ENCODE peak calls at places on chromosomes 13 and 19, in ten cellular contexts. O is PC-3; N is lung; A is CD4-positive, alpha-beta memory T cell; U is cardiac fibroblast; P is CD8-positive, alpha-beta T cell; Y is IMR-90; J is pancreas; K is AG09309; V is retinal pigment epithelial cell. F is an unnamed sample.

GRCh38 chr19:15466851-15467733 is 2.7 kb upstream of the RASAL3 start:
- DNase-seq in K (no peak), A (peak; percentile 65), U (peak; percentile 88), N (no peak), P (peak; percentile 68), J (no peak), V (no peak), Y (peak; percentile 43), O (peak; percentile 89), F (no peak)

GRCh38 chr19:13060233-13060963 is 42.3 kb downstream of the LYL1 start:
- DNase-seq in U (no peak), K (no peak), A (no peak), O (no peak), N (no peak), Y (no peak), V (no peak), J (peak; percentile 43), P (no peak), F (no peak)

GRCh38 chr19:29851769-29852521 is 40.2 kb downstream of the CCNE1 start:
- DNase-seq in Y (no peak), U (no peak), K (no peak), P (no peak), N (no peak), J (no peak), O (no peak), V (no peak), A (no peak), F (no peak)

GRCh38 chr19:46402725-46403124 is 10.6 kb downstream of the CCDC8 start:
- DNase-seq in P (no peak), Y (no peak), N (no peak), J (no peak), O (no peak), A (no peak), U (no peak), K (no peak), V (no peak), F (no peak)

GRCh38 chr19:7333198-7334118 is 15.3 kb upstream of the ARHGEF18 start:
- DNase-seq in J (no peak), P (no peak), O (peak; percentile 20), K (no peak), V (no peak), U (peak; percentile 70), N (no peak), A (no peak), Y (no peak), F (no peak)

GRCh38 chr13:48184260-48184659 is 48.7 kb upstream of the ITM2B start:
- DNase-seq in P (no peak), N (no peak), U (no peak), J (no peak), O (no peak), A (no peak), K (no peak), V (no peak), Y (no peak), F (no peak)

GRCh38 chr19:2469102-2469914 is 6.6 kb upstream of the GADD45B start:
- DNase-seq in O (peak; percentile 67), P (no peak), V (no peak), Y (peak; percentile 78), U (peak; percentile 97), A (no peak), J (no peak), K (no peak), N (no peak), F (no peak)

GRCh38 chr13:48842316-48842715 is 133.4 kb upstream of the FNDC3A start:
- DNase-seq in N (no peak), V (no peak), Y (no peak), K (no peak), O (no peak), P (no peak), J (no peak), A (no peak), U (no peak), F (no peak)

GRCh38 chr19:447816-448546 is 12.9 kb downstream of the SHC2 start:
- DNase-seq in A (no peak), U (no peak), Y (no peak), K (no peak), P (no peak), O (no peak), J (no peak), V (no peak), N (no peak), F (no peak)

GRCh38 chr13:98182589-98182988 is 5.5 kb upstream of the RNF113B start:
- DNase-seq in N (no peak), P (no peak), V (no peak), K (no peak), Y (no peak), J (no peak), A (no peak), O (no peak), U (no peak), F (no peak)

GRCh38 chr13:98184796-98185195 is 7.7 kb upstream of the RNF113B start:
- DNase-seq in U (peak; percentile 63), V (no peak), N (no peak), Y (peak; percentile 68), J (no peak), K (no peak), A (no peak), O (no peak), P (no peak), F (no peak)

GRCh38 chr13:98182153-98182552 is 5.1 kb upstream of the RNF113B start:
- DNase-seq in V (no peak), Y (no peak), U (no peak), P (no peak), N (no peak), J (no peak), A (no peak), K (no peak), O (no peak), F (no peak)

GRCh38 chr13:98180092-98180491 is 3.0 kb upstream of the RNF113B start:
- DNase-seq in V (no peak), J (no peak), Y (no peak), U (no peak), K (no peak), N (no peak), P (no peak), O (no peak), A (no peak), F (no peak)

GRCh38 chr13:98181106-98181815 is 4.2 kb upstream of the RNF113B start:
- DNase-seq in N (no peak), J (no peak), P (no peak), A (no peak), O (no peak), U (no peak), K (no peak), Y (no peak), V (no peak), F (no peak)
- H3K4me3 ChIP-seq in N (no peak overlapping the region), J (no peak overlapping the region), P (no peak overlapping the region), A (no peak overlapping the region), O (no peak overlapping the region), U (no peak overlapping the region), K (no peak overlapping the region), Y (no peak overlapping the region), V (no peak overlapping the region), F (no peak overlapping the region)

DNA sequence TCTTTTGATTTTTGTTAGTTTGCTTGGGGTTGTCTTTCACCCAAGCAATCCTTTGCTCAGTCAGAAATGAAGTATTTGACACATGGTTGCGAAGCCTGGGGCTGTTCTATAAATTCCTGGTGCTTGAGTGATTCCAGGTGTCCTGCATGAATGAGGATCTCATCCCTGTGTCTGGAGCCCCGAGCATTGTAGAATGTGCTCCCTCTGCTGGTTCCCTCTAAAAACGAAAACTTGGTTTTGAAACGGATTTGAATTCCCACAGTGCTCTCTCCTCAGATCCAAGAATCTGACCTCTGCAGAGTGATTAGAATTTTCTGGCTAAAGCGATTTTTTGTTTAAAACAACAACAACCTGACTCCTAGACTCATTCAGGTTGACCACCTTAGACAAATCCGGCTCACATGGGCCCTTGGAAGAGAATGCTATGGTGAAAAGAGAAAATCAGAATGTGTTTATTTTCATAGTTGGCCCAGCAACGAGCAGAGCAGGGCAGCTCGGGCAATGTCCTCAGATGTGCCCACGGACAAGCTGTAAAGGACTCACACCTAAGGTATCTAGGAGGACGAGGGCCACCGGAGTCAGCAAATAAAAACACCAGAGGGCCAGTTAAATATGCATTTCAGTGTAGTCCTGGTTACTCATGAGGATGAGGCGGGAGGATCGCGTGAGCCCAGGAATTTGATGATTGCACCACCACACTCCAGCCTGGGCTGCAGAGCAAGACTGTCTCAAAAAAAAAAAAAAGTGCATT is 8.7 kb upstream of the ATP12A start:
- DNase-seq in O (peak; percentile 86), P (no peak), N (peak; percentile 44), V (no peak), A (peak; percentile 29), K (peak; percentile 86), J (peak; percentile 23), U (peak; percentile 84), Y (peak; percentile 72), F (peak; percentile 69)
- H3K4me3 ChIP-seq in O (peak overlapping the region; percentile 46), P (no peak overlapping the region), N (no peak overlapping the region), V (no peak overlapping the region), A (no peak overlapping the region), K (peak overlapping the region; percentile 25), J (no peak overlapping the region), U (peak overlapping the region; percentile 24), Y (no peak overlapping the region), F (no peak overlapping the region)

GRCh38 chr13:67135356-67135755 is 94.8 kb downstream of the PCDH9 start:
- DNase-seq in Y (no peak), A (no peak), N (no peak), J (no peak), K (no peak), O (no peak), V (no peak), P (no peak), U (no peak), F (no peak)

GRCh38 chr13:67137044-67137735 is 92.9 kb downstream of the PCDH9 start:
- DNase-seq in J (no peak), K (no peak), V (no peak), P (no peak), U (peak; percentile 69), O (no peak), Y (peak; percentile 62), N (no peak), A (no peak), F (no peak)

GRCh38 chr13:67136157-67136556 is 94.0 kb downstream of the PCDH9 start:
- DNase-seq in P (no peak), V (no peak), N (no peak), A (no peak), U (peak; percentile 52), J (no peak), K (no peak), Y (no peak), O (no peak), F (no peak)

GRCh38 chr13:67133476-67133875 is 96.7 kb downstream of the PCDH9 start:
- DNase-seq in O (no peak), K (no peak), V (no peak), A (no peak), N (no peak), J (no peak), P (no peak), Y (peak; percentile 23), U (no peak), F (no peak)

GRCh38 chr13:67134322-67135129 is 95.6 kb downstream of the PCDH9 start:
- DNase-seq in P (no peak), V (no peak), Y (peak; percentile 25), O (no peak), K (no peak), J (no peak), A (no peak), N (no peak), U (peak; percentile 47), F (no peak)
- H3K4me3 ChIP-seq in P (no peak overlapping the region), V (no peak overlapping the region), Y (peak overlapping the region; percentile 47), O (no peak overlapping the region), K (no peak overlapping the region), J (no peak overlapping the region), A (no peak overlapping the region), N (no peak overlapping the region), U (peak overlapping the region; percentile 24), F (peak overlapping the region; percentile 27)

GRCh38 chr19:48103922-48104321 is 6.7 kb downstream of the PLA2G4C start:
- DNase-seq in O (no peak), V (no peak), Y (no peak), A (no peak), J (no peak), P (no peak), K (no peak), U (no peak), N (no peak), F (no peak)

GRCh38 chr19:48102870-48103751 is 7.5 kb downstream of the PLA2G4C start:
- DNase-seq in N (no peak), V (no peak), P (no peak), Y (peak; percentile 49), K (no peak), A (peak; percentile 24), O (peak; percentile 59), U (peak; percentile 74), J (no peak), F (no peak)
- H3K4me3 ChIP-seq in N (no peak overlapping the region), V (no peak overlapping the region), P (no peak overlapping the region), Y (no peak overlapping the region), K (no peak overlapping the region), A (no peak overlapping the region), O (no peak overlapping the region), U (no peak overlapping the region), J (no peak overlapping the region), F (no peak overlapping the region)

F was measured in right atrium auricular region.